ENCODE peak calls at places on chromosomes 3 and 15, in five cellular contexts. O is ascending aorta, W is heart left ventricle, Q is upper lobe of left lung, I is body of pancreas. G is an unnamed sample.

GRCh38 chr15:48751595-48751994 is 59.3 kb downstream of the CEP152 start:
- DNase-seq in O (no peak), I (no peak), Q (no peak), W (no peak), G (no peak)

GRCh38 chr3:65048151-65048550 is 360.4 kb upstream of the ADAMTS9 start:
- DNase-seq in I (no peak), Q (no peak), O (no peak), W (no peak), G (no peak)

GRCh38 chr15:40847225-40847961 is 3.5 kb downstream of the SPINT1 start:
- DNase-seq in Q (no peak), O (peak), W (peak), I (peak), G (no peak)

GRCh38 chr3:125128861-125129501 is 73.2 kb upstream of the HEG1 start:
- DNase-seq in W (no peak), O (no peak), Q (no peak), I (peak), G (no peak)

GRCh38 chr3:187694801-187695200 is 7.6 kb downstream of the RTP2 start:
- DNase-seq in O (no peak), Q (no peak), W (no peak), I (no peak), G (no peak)

GRCh38 chr3:47512416-47513124 is 942 bp downstream of the ELP6 start:
- DNase-seq in Q (peak), O (no peak), I (peak), W (no peak), G (no peak)

GRCh38 chr15:73989001-73989798 is 2.9 kb downstream of the STOML1 start:
- DNase-seq in W (peak), O (no peak), I (no peak), Q (no peak), G (no peak)

GRCh38 chr3:160973067-160973466 is 132.1 kb downstream of the B3GALNT1 start:
- DNase-seq in O (no peak), W (no peak), Q (no peak), I (no peak), G (no peak)

GRCh38 chr3:30631237-30631961 is 25.0 kb downstream of the TGFBR2 start:
- DNase-seq in W (no peak), O (no peak), I (no peak), Q (no peak), G (no peak)

GRCh38 chr15:57236561-57237281 is 139.6 kb upstream of the CGNL1 start:
- DNase-seq in O (no peak), W (no peak), I (no peak), Q (no peak), G (no peak)

GRCh38 chr3:141150431-141150830 is 81.2 kb upstream of the PXYLP1 start:
- DNase-seq in Q (no peak), I (no peak), W (no peak), O (no peak), G (no peak)

GRCh38 chr3:98522538-98523281 is at the start of gene CLDND1:
- DNase-seq in Q (peak), O (peak), W (peak), I (peak), G (peak)

GRCh38 chr15:53559364-53560253 is 199.9 kb downstream of the WDR72 start:
- DNase-seq in I (peak), Q (no peak), O (no peak), W (no peak), G (no peak)

GRCh38 chr3:62361824-62362223 is 11.5 kb downstream of the FEZF2 start:
- DNase-seq in Q (no peak), I (no peak), O (no peak), W (no peak), G (no peak)

GRCh38 chr15:89790206-89790605 is 14.1 kb downstream of the MESP2 start:
- DNase-seq in W (no peak), O (no peak), I (no peak), Q (no peak), G (no peak)

GRCh38 chr3:188789201-188789600 is 382.6 kb upstream of the TPRG1 start:
- DNase-seq in W (no peak), I (no peak), Q (no peak), O (no peak), G (no peak)

GRCh38 chr15:101126618-101127502 is 125.0 kb downstream of the CHSY1 start:
- DNase-seq in Q (no peak), O (no peak), I (no peak), W (no peak), G (no peak)

GRCh38 chr15:57327985-57328471 is 48.3 kb upstream of the CGNL1 start:
- DNase-seq in I (peak), W (no peak), Q (no peak), O (peak), G (no peak)

GRCh38 chr3:14876942-14877341 is 58.2 kb downstream of the FGD5 start:
- DNase-seq in O (peak), I (peak), W (peak), Q (peak), G (peak)

GRCh38 chr15:66472176-66472999 is 25.2 kb downstream of the SNAPC5 start:
- DNase-seq in Q (no peak), W (no peak), O (peak), I (no peak), G (no peak)

GRCh38 chr3:9402410-9403228 is 5.2 kb downstream of the SETD5 start:
- DNase-seq in O (no peak), I (peak), Q (no peak), W (peak), G (no peak)

GRCh38 chr15:101322016-101322695 is 27.1 kb upstream of the SNRPA1 start:
- DNase-seq in I (no peak), O (peak), W (no peak), Q (no peak), G (peak)

GRCh38 chr3:38314767-38315487 is 31.7 kb upstream of the XYLB start:
- DNase-seq in I (no peak), Q (no peak), O (no peak), W (no peak), G (no peak)

GRCh38 chr3:21901504-21901903 is 150.5 kb upstream of the ZNF385D start:
- DNase-seq in I (no peak), Q (no peak), O (no peak), W (no peak), G (no peak)

GRCh38 chr3:113439576-113439975 is 1.7 kb downstream of the CFAP44 start:
- DNase-seq in O (no peak), I (no peak), W (no peak), Q (no peak), G (no peak)

GRCh38 chr3:170961616-170962400 is 53.4 kb upstream of the EIF5A2 start:
- DNase-seq in W (no peak), I (peak), O (no peak), Q (no peak), G (no peak)

GRCh38 chr15:58409861-58410260 is 21.9 kb upstream of the LIPC start:
- DNase-seq in Q (no peak), I (no peak), W (no peak), O (no peak), G (no peak)

GRCh38 chr15:57920916-57921315 is 144.6 kb downstream of the ALDH1A2 start:
- DNase-seq in W (no peak), I (peak), Q (no peak), O (no peak), G (no peak)

GRCh38 chr3:52286777-52287110 is 884 bp upstream of the GLYCTK start:
- DNase-seq in O (no peak), W (no peak), Q (no peak), I (no peak), G (no peak)

GRCh38 chr3:152258448-152259302 is 10.1 kb upstream of the MBNL1 start:
- DNase-seq in O (peak), I (peak), Q (no peak), W (peak), G (peak)

GRCh38 chr3:191262650-191263049 is 63.6 kb downstream of the OSTN start:
- DNase-seq in O (no peak), I (no peak), Q (no peak), W (no peak), G (no peak)

GRCh38 chr15:32677238-32677750 is 35.8 kb downstream of the SCG5 start:
- DNase-seq in Q (no peak), W (no peak), O (no peak), I (no peak), G (no peak)

GRCh38 chr15:48858401-48858800 is 19.5 kb upstream of the EID1 start:
- DNase-seq in Q (no peak), I (no peak), W (no peak), O (no peak), G (no peak)

GRCh38 chr3:72678892-72679291 is 169.4 kb downstream of the SHQ1 start:
- DNase-seq in O (no peak), W (no peak), Q (no peak), I (no peak), G (no peak)

GRCh38 chr3:127136024-127136600 is 56.8 kb upstream of the PRR23E start:
- DNase-seq in I (no peak), Q (no peak), O (no peak), W (no peak), G (no peak)

GRCh38 chr15:43266834-43267233 is at the start of gene TGM5:
- DNase-seq in Q (no peak), I (peak), O (peak), W (no peak), G (no peak)

GRCh38 chr15:43267439-43267838 is 711 bp upstream of the TGM5 start:
- DNase-seq in I (no peak), W (no peak), Q (no peak), O (peak), G (no peak)

GRCh38 chr15:43270113-43270665 is 3.5 kb upstream of the TGM5 start:
- DNase-seq in Q (no peak), O (peak), I (no peak), W (no peak), G (no peak)

GRCh38 chr15:43266386-43266785 is 342 bp downstream of the TGM5 start:
- DNase-seq in Q (no peak), O (no peak), I (no peak), W (no peak), G (no peak)

DNA sequence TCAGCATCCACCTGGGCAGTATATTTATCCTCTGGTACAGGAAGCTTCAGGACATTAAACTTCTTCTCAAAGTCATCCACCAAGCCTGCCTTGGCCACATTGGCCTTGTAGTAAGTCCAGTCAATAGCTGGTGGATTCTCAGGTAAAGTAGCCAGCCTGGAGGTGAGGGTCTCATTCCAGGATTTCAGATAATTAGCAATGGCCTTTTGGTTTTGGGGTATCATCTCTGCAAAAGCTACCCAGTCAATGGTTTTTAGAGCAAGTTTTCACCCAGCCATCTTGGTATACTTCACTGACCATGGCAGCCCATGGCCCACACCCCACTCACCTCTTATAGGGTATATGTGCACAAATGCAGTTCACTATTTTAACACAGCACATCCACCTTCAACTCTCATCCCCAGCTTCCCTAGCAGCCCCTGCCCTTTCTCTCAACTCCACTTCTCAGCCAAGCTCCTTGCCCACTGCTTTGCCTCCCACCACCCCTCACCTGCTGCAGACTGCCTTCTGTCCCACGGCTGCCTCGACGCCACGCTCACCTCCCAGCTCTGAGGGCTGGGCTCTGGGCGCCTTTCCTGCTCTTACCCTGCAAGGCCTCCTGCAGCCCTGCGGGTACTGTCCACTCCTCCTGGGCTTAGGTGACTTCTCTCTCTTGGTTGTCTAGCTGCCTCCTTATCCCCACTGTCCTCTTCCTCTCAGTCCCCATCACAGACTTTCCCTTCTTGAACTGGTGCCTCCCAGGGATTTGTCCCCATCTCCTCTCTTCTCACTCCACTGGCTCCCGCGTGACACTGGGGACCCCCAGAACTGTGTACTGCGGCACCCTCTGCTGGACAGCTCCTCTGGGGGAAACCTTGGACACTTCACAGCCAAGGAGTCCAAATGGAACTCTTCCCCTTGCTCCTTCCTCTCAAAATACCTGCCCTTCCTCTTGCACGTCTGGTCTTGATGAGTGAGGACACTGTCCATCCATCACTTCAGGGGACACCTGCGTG is 1.7 kb upstream of the TGM5 start:
- DNase-seq in W (no peak), Q (no peak), O (peak), I (no peak), G (no peak)
- TF ChIP-seq CTCF in W (no peak), Q (peak), O (no peak), I (no peak), G (no peak)

GRCh38 chr3:10428393-10429091 is 76.8 kb downstream of the ATP2B2 start:
- DNase-seq in O (no peak), I (peak), Q (no peak), W (no peak), G (no peak)
- H3K27ac ChIP-seq in O (no peak), I (no peak), Q (no peak), W (no peak), G (no peak)

DNA sequence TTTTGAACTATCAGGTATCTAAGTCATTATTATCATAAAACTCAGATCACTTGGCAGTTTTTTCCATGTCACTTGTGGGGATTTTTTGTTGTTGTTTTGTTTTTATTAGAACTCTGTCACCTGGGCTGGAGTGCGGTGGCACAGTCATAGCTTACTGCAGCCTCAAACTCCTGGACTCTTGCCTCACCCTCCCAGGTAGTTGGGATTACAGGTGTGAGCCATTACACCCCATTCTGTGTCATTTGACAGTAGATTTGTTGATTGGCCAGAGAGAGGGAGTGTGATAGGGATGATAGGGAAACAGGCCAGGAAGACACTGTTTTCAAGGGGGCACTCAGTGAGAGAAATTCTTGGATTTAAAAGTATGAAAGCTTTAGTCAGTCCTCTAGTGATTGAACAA is 54.7 kb upstream of the SCAANT1 start:
- DNase-seq in O (no peak), I (no peak), Q (no peak), W (no peak), G (no peak)
- H3K4me3 ChIP-seq in O (no peak), I (no peak), Q (no peak), W (no peak), G (no peak)

DNA sequence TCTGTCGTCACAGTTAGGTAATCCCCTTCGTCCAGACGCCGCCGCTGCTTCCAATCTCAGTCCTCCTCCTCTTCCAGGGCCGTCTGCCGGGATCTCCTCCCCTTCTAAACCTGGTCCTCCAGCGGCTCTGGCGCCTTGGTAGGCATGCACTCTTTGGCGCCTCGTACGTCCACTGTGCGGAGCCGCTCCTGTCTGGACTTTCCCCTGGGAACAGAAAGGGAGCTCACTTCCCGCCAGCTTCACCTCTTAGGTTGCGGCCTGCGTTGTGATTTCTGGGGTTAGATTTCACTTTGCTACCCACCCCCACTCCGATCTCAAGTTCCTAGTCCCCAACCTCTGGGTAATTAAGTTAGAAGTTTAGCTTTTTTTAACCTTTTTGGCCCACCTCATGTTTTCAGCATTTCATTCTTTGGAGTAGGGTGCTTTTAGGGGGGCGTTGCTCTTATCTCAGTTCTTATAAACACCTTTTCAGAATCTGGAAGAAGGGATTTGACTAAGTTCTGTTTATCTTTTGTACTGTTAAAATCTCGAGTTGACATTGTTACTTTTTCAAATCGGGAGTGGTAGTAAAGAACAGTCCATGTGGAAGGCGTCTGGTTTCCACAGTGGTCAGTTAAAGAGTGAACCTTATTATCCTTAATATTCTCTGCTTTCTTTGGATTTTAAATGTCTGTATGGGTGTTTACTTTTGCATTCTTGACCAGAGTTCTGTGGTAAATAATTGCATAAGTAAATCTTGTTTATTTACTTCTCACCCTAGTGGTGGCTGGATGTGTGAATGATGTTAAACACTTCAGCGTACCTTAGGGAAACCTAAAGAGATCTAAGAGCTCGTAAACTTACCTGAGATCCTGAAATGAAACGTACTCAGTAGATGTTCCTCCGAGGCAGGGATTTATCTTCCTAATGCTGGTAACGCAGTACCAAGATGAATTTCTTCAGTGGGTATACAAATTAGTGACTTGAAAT is 611 bp downstream of the CTDSPL2 start:
- DNase-seq in I (peak), W (no peak), O (no peak), Q (no peak), G (no peak)
- TF ChIP-seq CTCF in I (no peak), W (no peak), O (no peak), Q (peak), G (no peak)

GRCh38 chr3:82628385-82629014 is 867.1 kb upstream of the GBE1 start:
- DNase-seq in Q (no peak), O (no peak), I (peak), W (no peak), G (no peak)

GRCh38 chr3:82627733-82628132 is 866.3 kb upstream of the GBE1 start:
- DNase-seq in I (no peak), O (no peak), W (no peak), Q (no peak), G (no peak)

GRCh38 chr3:82633319-82633718 is 871.9 kb upstream of the GBE1 start:
- DNase-seq in Q (no peak), I (no peak), O (no peak), W (no peak), G (no peak)

DNA sequence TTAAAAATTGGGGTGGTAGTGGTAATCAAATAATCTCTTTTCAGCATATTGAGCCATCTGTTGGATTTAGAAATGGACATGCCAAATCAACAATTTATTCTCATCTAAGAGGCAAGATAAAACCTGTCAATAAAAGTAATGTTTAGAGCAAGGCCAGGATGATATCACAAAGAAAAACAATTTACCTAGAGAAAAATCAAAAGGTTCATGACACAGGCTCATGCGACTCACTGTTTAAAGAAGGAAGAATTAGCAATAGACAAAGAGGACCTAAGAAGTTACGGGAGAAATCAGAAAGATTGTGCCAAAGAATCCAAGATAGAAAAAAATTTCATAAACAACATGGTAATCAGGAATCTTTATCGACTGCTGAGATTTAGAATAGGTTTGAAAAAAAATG is 868.5 kb upstream of the GBE1 start:
- DNase-seq in W (no peak), I (no peak), Q (no peak), O (no peak), G (no peak)
- H3K27ac ChIP-seq in W (no peak), I (no peak), Q (no peak), O (no peak), G (no peak)

G was measured in suprapubic skin.